ENCODE peak calls at places on chromosomes 7 and 10, in four cellular contexts. One of them, this sample, is unnamed.

GRCh38 chr10:79267449-79267848 is 79.8 kb upstream of the PPIF start:
- DNase-seq in stimulated activated CD8-positive, alpha-beta memory T cell treated with anti-CD3 and anti-CD28 coated beads, Interleukin-15, amount 100 ng/mL, for 24 hours: no peak
- DNase-seq in activated CD4-positive, alpha-beta T cell treated with anti-CD3 and anti-CD28 coated beads for 24 hours: no peak
- DNase-seq in GM20000: no peak
- DNase-seq in this sample: no peak

GRCh38 chr10:116146374-116146773 is 126.6 kb downstream of the GFRA1 start:
- DNase-seq in stimulated activated CD8-positive, alpha-beta memory T cell treated with anti-CD3 and anti-CD28 coated beads, Interleukin-15, amount 100 ng/mL, for 24 hours: no peak
- DNase-seq in activated CD4-positive, alpha-beta T cell treated with anti-CD3 and anti-CD28 coated beads for 24 hours: no peak
- DNase-seq in GM20000: no peak
- DNase-seq in this sample: no peak

GRCh38 chr7:74318043-74318442 is 28.8 kb downstream of the CLIP2 start:
- DNase-seq in stimulated activated CD8-positive, alpha-beta memory T cell treated with anti-CD3 and anti-CD28 coated beads, Interleukin-15, amount 100 ng/mL, for 24 hours: no peak
- DNase-seq in activated CD4-positive, alpha-beta T cell treated with anti-CD3 and anti-CD28 coated beads for 24 hours: no peak
- DNase-seq in GM20000: no peak
- DNase-seq in this sample: no peak

GRCh38 chr7:42768037-42768436 is 143.8 kb downstream of the C7orf25 start:
- DNase-seq in stimulated activated CD8-positive, alpha-beta memory T cell treated with anti-CD3 and anti-CD28 coated beads, Interleukin-15, amount 100 ng/mL, for 24 hours: no peak
- DNase-seq in activated CD4-positive, alpha-beta T cell treated with anti-CD3 and anti-CD28 coated beads for 24 hours: no peak
- DNase-seq in GM20000: no peak
- DNase-seq in this sample: no peak

GRCh38 chr7:44104880-44105771 is 981 bp downstream of the AEBP1 start:
- DNase-seq in stimulated activated CD8-positive, alpha-beta memory T cell treated with anti-CD3 and anti-CD28 coated beads, Interleukin-15, amount 100 ng/mL, for 24 hours: no peak
- DNase-seq in activated CD4-positive, alpha-beta T cell treated with anti-CD3 and anti-CD28 coated beads for 24 hours: no peak
- DNase-seq in GM20000: peak; percentile 59
- DNase-seq in this sample: peak; percentile 69

GRCh38 chr10:6498771-6499170 is 81.3 kb downstream of the PRKCQ start:
- DNase-seq in stimulated activated CD8-positive, alpha-beta memory T cell treated with anti-CD3 and anti-CD28 coated beads, Interleukin-15, amount 100 ng/mL, for 24 hours: no peak
- DNase-seq in activated CD4-positive, alpha-beta T cell treated with anti-CD3 and anti-CD28 coated beads for 24 hours: no peak
- DNase-seq in GM20000: no peak
- DNase-seq in this sample: no peak

GRCh38 chr7:67947651-67948050 is 951.0 kb downstream of the TYW1 start:
- DNase-seq in stimulated activated CD8-positive, alpha-beta memory T cell treated with anti-CD3 and anti-CD28 coated beads, Interleukin-15, amount 100 ng/mL, for 24 hours: no peak
- DNase-seq in activated CD4-positive, alpha-beta T cell treated with anti-CD3 and anti-CD28 coated beads for 24 hours: no peak
- DNase-seq in GM20000: no peak
- DNase-seq in this sample: no peak

GRCh38 chr10:125034671-125035070 is 92.7 kb downstream of the ZRANB1 start:
- DNase-seq in stimulated activated CD8-positive, alpha-beta memory T cell treated with anti-CD3 and anti-CD28 coated beads, Interleukin-15, amount 100 ng/mL, for 24 hours: no peak
- DNase-seq in activated CD4-positive, alpha-beta T cell treated with anti-CD3 and anti-CD28 coated beads for 24 hours: no peak
- DNase-seq in GM20000: no peak
- DNase-seq in this sample: no peak

GRCh38 chr7:16711730-16712129 is 41.8 kb upstream of the TSPAN13 start:
- DNase-seq in stimulated activated CD8-positive, alpha-beta memory T cell treated with anti-CD3 and anti-CD28 coated beads, Interleukin-15, amount 100 ng/mL, for 24 hours: no peak
- DNase-seq in activated CD4-positive, alpha-beta T cell treated with anti-CD3 and anti-CD28 coated beads for 24 hours: no peak
- DNase-seq in GM20000: no peak
- DNase-seq in this sample: no peak

GRCh38 chr7:1666779-1667565 is 3.1 kb upstream of the ELFN1 start:
- DNase-seq in stimulated activated CD8-positive, alpha-beta memory T cell treated with anti-CD3 and anti-CD28 coated beads, Interleukin-15, amount 100 ng/mL, for 24 hours: no peak
- DNase-seq in activated CD4-positive, alpha-beta T cell treated with anti-CD3 and anti-CD28 coated beads for 24 hours: no peak
- DNase-seq in GM20000: peak; percentile 69
- DNase-seq in this sample: peak; percentile 57

GRCh38 chr10:130771491-130771890 is 540.0 kb downstream of the TCERG1L start:
- DNase-seq in stimulated activated CD8-positive, alpha-beta memory T cell treated with anti-CD3 and anti-CD28 coated beads, Interleukin-15, amount 100 ng/mL, for 24 hours: no peak
- DNase-seq in activated CD4-positive, alpha-beta T cell treated with anti-CD3 and anti-CD28 coated beads for 24 hours: no peak
- DNase-seq in GM20000: no peak
- DNase-seq in this sample: peak; percentile 38